ENCODE peak calls at places on chromosomes 6 and 20, in five cellular contexts. N, I, D, S and H are unnamed samples.

GRCh38 chr6:92840246-92840930 is 579.0 kb downstream of the EPHA7 start:
- DNase-seq in D (no peak), I (no peak), N (no peak), S (no peak), H (no peak)

GRCh38 chr20:4613718-4614620 is 107.7 kb upstream of the PRND start:
- DNase-seq in S (peak; percentile 92), D (peak; percentile 78), N (peak; percentile 59), I (peak; percentile 68), H (no peak)

GRCh38 chr6:133553652-133554051 is 312.5 kb downstream of the EYA4 start:
- DNase-seq in S (peak; percentile 85), I (peak; percentile 16), D (peak; percentile 66), N (peak; percentile 9), H (no peak)

GRCh38 chr6:121544691-121545090 is 109.2 kb downstream of the GJA1 start:
- DNase-seq in S (no peak), I (no peak), N (no peak), D (no peak), H (no peak)

GRCh38 chr6:168611691-168612090 is 170.7 kb downstream of the SMOC2 start:
- DNase-seq in N (no peak), D (no peak), S (no peak), I (no peak), H (no peak)

GRCh38 chr6:84967389-84967788 is 203.0 kb upstream of the TBX18 start:
- DNase-seq in S (peak; percentile 70), I (no peak), N (no peak), D (peak; percentile 54), H (peak; percentile 57)

GRCh38 chr20:23497458-23498026 is 6.6 kb downstream of the CST8 start:
- DNase-seq in N (no peak), S (no peak), D (no peak), I (no peak), H (no peak)

GRCh38 chr20:62286493-62287064 is 16.2 kb upstream of the ADRM1 start:
- DNase-seq in I (no peak), S (no peak), N (no peak), D (no peak), H (no peak)